ENCODE peak calls at places on chromosomes 7 and 10, in eight cellular contexts. J, O, K, R, D, U, G and Q are unnamed samples.
A peak's percentile ranks its signal among the peaks of the same experiment; 100 is the strongest.

GRCh38 chr10:132457328-132458070 is 60.5 kb downstream of the PWWP2B start:
- DNase-seq in J (no peak), O (no peak), K (no peak), R (no peak), D (no peak), U (no peak), G (no peak), Q (no peak)

GRCh38 chr7:98968621-98969020 is 90.3 kb downstream of the TRRAP start:
- DNase-seq in J (no peak), O (no peak), K (peak; percentile 44), R (no peak), D (no peak), U (no peak), G (no peak), Q (no peak)

GRCh38 chr10:58438340-58438739 is 53.1 kb downstream of the TFAM start:
- DNase-seq in J (no peak), O (no peak), K (no peak), R (peak; percentile 59), D (peak; percentile 74), U (peak; percentile 67), G (no peak), Q (no peak)

GRCh38 chr7:114989531-114989930 is 67.6 kb downstream of the MDFIC start:
- DNase-seq in J (no peak), O (no peak), K (no peak), R (no peak), D (no peak), U (peak; percentile 35), G (no peak), Q (no peak)

GRCh38 chr7:150367187-150367510 is 1.5 kb upstream of the REPIN1 start:
- DNase-seq in J (no peak), O (no peak), K (no peak), R (no peak), D (no peak), U (no peak), G (no peak), Q (no peak)

GRCh38 chr7:50182734-50183133 is 89.7 kb upstream of the ZPBP start:
- DNase-seq in J (no peak), O (no peak), K (no peak), R (no peak), D (no peak), U (no peak), G (no peak), Q (no peak)

GRCh38 chr10:5091196-5091595 is 3.0 kb upstream of the AKR1C3 start:
- DNase-seq in J (no peak), O (no peak), K (no peak), R (no peak), D (no peak), U (no peak), G (no peak), Q (no peak)

GRCh38 chr7:93538061-93538460 is 36.5 kb downstream of the CALCR start:
- DNase-seq in J (no peak), O (no peak), K (no peak), R (no peak), D (no peak), U (no peak), G (no peak), Q (no peak)

GRCh38 chr10:47278720-47279119 is 21.3 kb upstream of the GDF10 start:
- DNase-seq in J (no peak), O (no peak), K (no peak), R (no peak), D (no peak), U (no peak), G (no peak), Q (no peak)

GRCh38 chr7:80748302-80749042 is 110.0 kb downstream of the CD36 start:
- DNase-seq in J (no peak), O (no peak), K (no peak), R (no peak), D (no peak), U (peak; percentile 21), G (no peak), Q (no peak)

GRCh38 chr10:131824371-131825149 is 76.2 kb upstream of the PPP2R2D start:
- DNase-seq in J (no peak), O (no peak), K (peak; percentile 60), R (no peak), D (no peak), U (no peak), G (no peak), Q (no peak)

GRCh38 chr7:158568974-158569857 is 18.4 kb downstream of the PTPRN2 start:
- DNase-seq in J (no peak), O (no peak), K (no peak), R (no peak), D (no peak), U (no peak), G (no peak), Q (no peak)

GRCh38 chr7:152149363-152149762 is 123.9 kb downstream of the GALNT11 start:
- DNase-seq in J (no peak), O (no peak), K (no peak), R (no peak), D (no peak), U (no peak), G (no peak), Q (no peak)

GRCh38 chr10:665579-666091 is 23.8 kb downstream of the DIP2C start:
- DNase-seq in J (no peak), O (no peak), K (no peak), R (no peak), D (no peak), U (no peak), G (no peak), Q (no peak)

GRCh38 chr7:50970092-50970491 is 187.4 kb upstream of the GRB10 start:
- DNase-seq in J (no peak), O (no peak), K (no peak), R (no peak), D (no peak), U (no peak), G (no peak), Q (no peak)

GRCh38 chr7:108308913-108309312 is 147.3 kb downstream of the NRCAM start:
- DNase-seq in J (no peak), O (no peak), K (no peak), R (peak; percentile 88), D (no peak), U (peak; percentile 91), G (no peak), Q (no peak)

GRCh38 chr10:79013406-79013805 is 55.4 kb upstream of the ZMIZ1 start:
- DNase-seq in J (no peak), O (no peak), K (no peak), R (no peak), D (no peak), U (no peak), G (no peak), Q (no peak)

GRCh38 chr7:35430547-35431153 is 176.8 kb upstream of the TBX20 start:
- DNase-seq in J (no peak), O (no peak), K (no peak), R (no peak), D (peak; percentile 51), U (peak; percentile 25), G (no peak), Q (peak; percentile 8)

GRCh38 chr7:30867483-30867882 is 44.2 kb upstream of the AQP1 start:
- DNase-seq in J (no peak), O (no peak), K (no peak), R (no peak), D (no peak), U (no peak), G (no peak), Q (no peak)

GRCh38 chr7:6258440-6259182 is 13.8 kb downstream of the CYTH3 start:
- DNase-seq in J (no peak), O (no peak), K (no peak), R (peak; percentile 85), D (no peak), U (peak; percentile 92), G (no peak), Q (no peak)

GRCh38 chr10:6347391-6347951 is 144.7 kb downstream of the PFKFB3 start:
- DNase-seq in J (peak; percentile 52), O (peak; percentile 32), K (peak; percentile 81), R (no peak), D (peak; percentile 5), U (no peak), G (peak; percentile 13), Q (no peak)

GRCh38 chr7:150368098-150368883 is at the start of gene REPIN1:
- DNase-seq in J (peak; percentile 79), O (peak; percentile 63), K (peak; percentile 91), R (peak; percentile 52), D (peak; percentile 94), U (peak; percentile 72), G (peak; percentile 68), Q (peak; percentile 91)

GRCh38 chr7:157751951-157752673 is 415.3 kb downstream of the DNAJB6 start:
- DNase-seq in J (no peak), O (no peak), K (no peak), R (no peak), D (no peak), U (no peak), G (no peak), Q (no peak)

GRCh38 chr7:138832966-138833365 is 35.0 kb upstream of the ATP6V0A4 start:
- DNase-seq in J (no peak), O (no peak), K (no peak), R (no peak), D (no peak), U (no peak), G (no peak), Q (no peak)

GRCh38 chr7:115097175-115097671 is 175.3 kb downstream of the MDFIC start:
- DNase-seq in J (no peak), O (no peak), K (no peak), R (peak; percentile 64), D (peak; percentile 55), U (peak; percentile 83), G (no peak), Q (peak; percentile 37)

GRCh38 chr10:14329609-14330246 is 996 bp downstream of the FRMD4A start:
- DNase-seq in J (no peak), O (no peak), K (no peak), R (no peak), D (no peak), U (no peak), G (no peak), Q (no peak)

GRCh38 chr7:158829021-158829341 is 328 bp downstream of the ESYT2 start:
- DNase-seq in J (peak; percentile 65), O (peak; percentile 66), K (no peak), R (peak; percentile 43), D (peak; percentile 88), U (peak; percentile 91), G (no peak), Q (peak; percentile 86)

GRCh38 chr10:14353291-14353913 is 22.7 kb upstream of the FRMD4A start:
- DNase-seq in J (no peak), O (no peak), K (no peak), R (no peak), D (no peak), U (no peak), G (no peak), Q (no peak)

GRCh38 chr10:27620425-27621397 is 116.6 kb downstream of the RAB18 start:
- DNase-seq in J (no peak), O (no peak), K (no peak), R (peak; percentile 70), D (no peak), U (no peak), G (no peak), Q (no peak)